ENCODE peak calls at places on chromosomes 7 and 10, in four cellular contexts. One of them, this sample, is unnamed.

GRCh38 chr10:89738551-89739209 is 37.3 kb downstream of the KIF20B start:
- DNase-seq in T-helper 2 cell treated with Interferon-gamma antibody and Interleukin-4, amounts not matched to agents 5 μg/mL and 100 μg/mL, for 36 hours: no peak
- DNase-seq in frontal cortex: no peak
- DNase-seq in PC-9: no peak
- DNase-seq in this sample: no peak

GRCh38 chr10:72764151-72764550 is 72.2 kb downstream of the MCU start:
- DNase-seq in T-helper 2 cell treated with Interferon-gamma antibody and Interleukin-4, amounts not matched to agents 5 μg/mL and 100 μg/mL, for 36 hours: no peak
- DNase-seq in frontal cortex: no peak
- DNase-seq in PC-9: peak
- DNase-seq in this sample: no peak

GRCh38 chr7:28678421-28678965 is 266.2 kb downstream of the CREB5 start:
- DNase-seq in T-helper 2 cell treated with Interferon-gamma antibody and Interleukin-4, amounts not matched to agents 5 μg/mL and 100 μg/mL, for 36 hours: no peak
- DNase-seq in frontal cortex: no peak
- DNase-seq in PC-9: no peak
- DNase-seq in this sample: no peak

GRCh38 chr7:45451636-45452035 is 122.5 kb upstream of the ADCY1 start:
- DNase-seq in T-helper 2 cell treated with Interferon-gamma antibody and Interleukin-4, amounts not matched to agents 5 μg/mL and 100 μg/mL, for 36 hours: no peak
- DNase-seq in frontal cortex: no peak
- DNase-seq in PC-9: peak
- DNase-seq in this sample: no peak

GRCh38 chr7:20698469-20698868 is 83.0 kb downstream of the ABCB5 start:
- DNase-seq in T-helper 2 cell treated with Interferon-gamma antibody and Interleukin-4, amounts not matched to agents 5 μg/mL and 100 μg/mL, for 36 hours: no peak
- DNase-seq in frontal cortex: no peak
- DNase-seq in PC-9: no peak
- DNase-seq in this sample: no peak

GRCh38 chr7:91416485-91416884 is 152.3 kb downstream of the FZD1 start:
- DNase-seq in T-helper 2 cell treated with Interferon-gamma antibody and Interleukin-4, amounts not matched to agents 5 μg/mL and 100 μg/mL, for 36 hours: no peak
- DNase-seq in frontal cortex: no peak
- DNase-seq in PC-9: no peak
- DNase-seq in this sample: no peak

GRCh38 chr10:106147050-106147449 is 1017.5 kb downstream of the SORCS1 start:
- DNase-seq in T-helper 2 cell treated with Interferon-gamma antibody and Interleukin-4, amounts not matched to agents 5 μg/mL and 100 μg/mL, for 36 hours: no peak
- DNase-seq in frontal cortex: no peak
- DNase-seq in PC-9: no peak
- DNase-seq in this sample: no peak

GRCh38 chr7:83936056-83936703 is 258.4 kb downstream of the SEMA3A start:
- DNase-seq in T-helper 2 cell treated with Interferon-gamma antibody and Interleukin-4, amounts not matched to agents 5 μg/mL and 100 μg/mL, for 36 hours: peak
- DNase-seq in frontal cortex: no peak
- DNase-seq in PC-9: peak
- DNase-seq in this sample: peak

GRCh38 chr10:106608101-106608500 is 556.4 kb downstream of the SORCS1 start:
- DNase-seq in T-helper 2 cell treated with Interferon-gamma antibody and Interleukin-4, amounts not matched to agents 5 μg/mL and 100 μg/mL, for 36 hours: no peak
- DNase-seq in frontal cortex: no peak
- DNase-seq in PC-9: no peak
- DNase-seq in this sample: no peak

GRCh38 chr10:47374611-47375536 is 9.2 kb downstream of the ZNF488 start:
- DNase-seq in T-helper 2 cell treated with Interferon-gamma antibody and Interleukin-4, amounts not matched to agents 5 μg/mL and 100 μg/mL, for 36 hours: no peak
- DNase-seq in frontal cortex: no peak
- DNase-seq in PC-9: no peak
- DNase-seq in this sample: no peak

GRCh38 chr7:91193141-91193540 is 71.1 kb upstream of the FZD1 start:
- DNase-seq in T-helper 2 cell treated with Interferon-gamma antibody and Interleukin-4, amounts not matched to agents 5 μg/mL and 100 μg/mL, for 36 hours: no peak
- DNase-seq in frontal cortex: no peak
- DNase-seq in PC-9: no peak
- DNase-seq in this sample: no peak

GRCh38 chr10:114320249-114321116 is 81.4 kb downstream of the VWA2 start:
- DNase-seq in T-helper 2 cell treated with Interferon-gamma antibody and Interleukin-4, amounts not matched to agents 5 μg/mL and 100 μg/mL, for 36 hours: no peak
- DNase-seq in frontal cortex: no peak
- DNase-seq in PC-9: peak
- DNase-seq in this sample: peak

GRCh38 chr7:8117195-8117594 is 144.8 kb downstream of the ICA1 start:
- DNase-seq in T-helper 2 cell treated with Interferon-gamma antibody and Interleukin-4, amounts not matched to agents 5 μg/mL and 100 μg/mL, for 36 hours: no peak
- DNase-seq in frontal cortex: no peak
- DNase-seq in PC-9: no peak
- DNase-seq in this sample: no peak

GRCh38 chr10:76035728-76036409 is 604.4 kb downstream of the LRMDA start:
- DNase-seq in T-helper 2 cell treated with Interferon-gamma antibody and Interleukin-4, amounts not matched to agents 5 μg/mL and 100 μg/mL, for 36 hours: no peak
- DNase-seq in frontal cortex: no peak
- DNase-seq in PC-9: no peak
- DNase-seq in this sample: no peak

GRCh38 chr10:92993671-92994304 is 66.8 kb upstream of the CYP26C1 start:
- DNase-seq in T-helper 2 cell treated with Interferon-gamma antibody and Interleukin-4, amounts not matched to agents 5 μg/mL and 100 μg/mL, for 36 hours: no peak
- DNase-seq in frontal cortex: no peak
- DNase-seq in PC-9: no peak
- DNase-seq in this sample: no peak

GRCh38 chr7:141320287-141320686 is 230.9 kb upstream of the AGK start:
- DNase-seq in T-helper 2 cell treated with Interferon-gamma antibody and Interleukin-4, amounts not matched to agents 5 μg/mL and 100 μg/mL, for 36 hours: no peak
- DNase-seq in frontal cortex: no peak
- DNase-seq in PC-9: no peak
- DNase-seq in this sample: no peak

GRCh38 chr10:102813017-102813541 is 24.1 kb downstream of the CYP17A1 start:
- DNase-seq in T-helper 2 cell treated with Interferon-gamma antibody and Interleukin-4, amounts not matched to agents 5 μg/mL and 100 μg/mL, for 36 hours: no peak
- DNase-seq in frontal cortex: no peak
- DNase-seq in PC-9: no peak
- DNase-seq in this sample: no peak

GRCh38 chr7:1455955-1456354 is 3.3 kb downstream of the MICALL2 start:
- DNase-seq in T-helper 2 cell treated with Interferon-gamma antibody and Interleukin-4, amounts not matched to agents 5 μg/mL and 100 μg/mL, for 36 hours: no peak
- DNase-seq in frontal cortex: no peak
- DNase-seq in PC-9: no peak
- DNase-seq in this sample: no peak

GRCh38 chr10:60351191-60351853 is 38.4 kb downstream of the ANK3 start:
- DNase-seq in T-helper 2 cell treated with Interferon-gamma antibody and Interleukin-4, amounts not matched to agents 5 μg/mL and 100 μg/mL, for 36 hours: no peak
- DNase-seq in frontal cortex: no peak
- DNase-seq in PC-9: no peak
- DNase-seq in this sample: no peak

GRCh38 chr7:20260219-20260618 is 43.0 kb upstream of the MACC1 start:
- DNase-seq in T-helper 2 cell treated with Interferon-gamma antibody and Interleukin-4, amounts not matched to agents 5 μg/mL and 100 μg/mL, for 36 hours: no peak
- DNase-seq in frontal cortex: no peak
- DNase-seq in PC-9: no peak
- DNase-seq in this sample: no peak

GRCh38 chr10:6018422-6018821 is 41.1 kb upstream of the IL15RA start:
- DNase-seq in T-helper 2 cell treated with Interferon-gamma antibody and Interleukin-4, amounts not matched to agents 5 μg/mL and 100 μg/mL, for 36 hours: no peak
- DNase-seq in frontal cortex: no peak
- DNase-seq in PC-9: no peak
- DNase-seq in this sample: no peak

GRCh38 chr10:63264852-63265617 is 131.9 kb downstream of the NRBF2 start:
- DNase-seq in T-helper 2 cell treated with Interferon-gamma antibody and Interleukin-4, amounts not matched to agents 5 μg/mL and 100 μg/mL, for 36 hours: peak
- DNase-seq in frontal cortex: no peak
- DNase-seq in PC-9: no peak
- DNase-seq in this sample: no peak

GRCh38 chr10:127527891-127528290 is 21.2 kb upstream of the NPS start:
- DNase-seq in T-helper 2 cell treated with Interferon-gamma antibody and Interleukin-4, amounts not matched to agents 5 μg/mL and 100 μg/mL, for 36 hours: no peak
- DNase-seq in frontal cortex: peak
- DNase-seq in PC-9: no peak
- DNase-seq in this sample: no peak

GRCh38 chr7:52431082-52431815 is 604.2 kb upstream of the POM121L12 start:
- DNase-seq in T-helper 2 cell treated with Interferon-gamma antibody and Interleukin-4, amounts not matched to agents 5 μg/mL and 100 μg/mL, for 36 hours: no peak
- DNase-seq in frontal cortex: no peak
- DNase-seq in PC-9: no peak
- DNase-seq in this sample: no peak

GRCh38 chr7:96236198-96237039 is 85.5 kb downstream of the SLC25A13 start:
- DNase-seq in T-helper 2 cell treated with Interferon-gamma antibody and Interleukin-4, amounts not matched to agents 5 μg/mL and 100 μg/mL, for 36 hours: no peak
- DNase-seq in frontal cortex: no peak
- DNase-seq in PC-9: no peak
- DNase-seq in this sample: peak

GRCh38 chr7:90677742-90678439 is 81.8 kb downstream of the CDK14 start:
- DNase-seq in T-helper 2 cell treated with Interferon-gamma antibody and Interleukin-4, amounts not matched to agents 5 μg/mL and 100 μg/mL, for 36 hours: no peak
- DNase-seq in frontal cortex: no peak
- DNase-seq in PC-9: no peak
- DNase-seq in this sample: no peak

GRCh38 chr7:26965724-26966123 is 101.3 kb upstream of the SKAP2 start:
- DNase-seq in T-helper 2 cell treated with Interferon-gamma antibody and Interleukin-4, amounts not matched to agents 5 μg/mL and 100 μg/mL, for 36 hours: no peak
- DNase-seq in frontal cortex: no peak
- DNase-seq in PC-9: no peak
- DNase-seq in this sample: no peak

GRCh38 chr10:71752391-71753090 is 20.8 kb downstream of the VSIR start:
- DNase-seq in T-helper 2 cell treated with Interferon-gamma antibody and Interleukin-4, amounts not matched to agents 5 μg/mL and 100 μg/mL, for 36 hours: no peak
- DNase-seq in frontal cortex: no peak
- DNase-seq in PC-9: no peak
- DNase-seq in this sample: no peak

GRCh38 chr7:126483972-126484371 is 768.8 kb downstream of the GRM8 start:
- DNase-seq in T-helper 2 cell treated with Interferon-gamma antibody and Interleukin-4, amounts not matched to agents 5 μg/mL and 100 μg/mL, for 36 hours: no peak
- DNase-seq in frontal cortex: no peak
- DNase-seq in PC-9: no peak
- DNase-seq in this sample: no peak

GRCh38 chr7:150947761-150948680 is 30.1 kb downstream of the KCNH2 start:
- DNase-seq in T-helper 2 cell treated with Interferon-gamma antibody and Interleukin-4, amounts not matched to agents 5 μg/mL and 100 μg/mL, for 36 hours: no peak
- DNase-seq in frontal cortex: peak
- DNase-seq in PC-9: no peak
- DNase-seq in this sample: no peak

GRCh38 chr10:78045237-78045636 is 11.6 kb downstream of the RPS24 start:
- DNase-seq in T-helper 2 cell treated with Interferon-gamma antibody and Interleukin-4, amounts not matched to agents 5 μg/mL and 100 μg/mL, for 36 hours: peak
- DNase-seq in frontal cortex: no peak
- DNase-seq in PC-9: no peak
- DNase-seq in this sample: no peak

This sample was measured in HCT116.